ENCODE peak calls at places on chromosomes 13 and 19, in seven cellular contexts. M, B, U, V, O, Q and Z are unnamed samples.

GRCh38 chr13:60150538-60150937 is 13.2 kb downstream of the DIAPH3 start:
- DNase-seq in M (no peak), B (no peak), U (no peak), V (no peak), O (no peak), Q (no peak), Z (no peak)

GRCh38 chr19:2550431-2551171 is 74.7 kb downstream of the GADD45B start:
- DNase-seq in M (peak; percentile 42), B (peak; percentile 54), U (no peak), V (no peak), O (no peak), Q (no peak), Z (no peak)

GRCh38 chr13:99505814-99506269 is 4.6 kb downstream of the TM9SF2 start:
- DNase-seq in M (peak; percentile 67), B (peak; percentile 20), U (no peak), V (no peak), O (no peak), Q (no peak), Z (no peak)

GRCh38 chr19:46823049-46823448 is 27.6 kb downstream of the AP2S1 start:
- DNase-seq in M (no peak), B (no peak), U (no peak), V (no peak), O (no peak), Q (no peak), Z (peak; percentile 30)

GRCh38 chr19:17205237-17206140 is 9.7 kb upstream of the USE1 start:
- DNase-seq in M (peak; percentile 69), B (peak; percentile 74), U (no peak), V (no peak), O (peak; percentile 65), Q (peak; percentile 57), Z (peak; percentile 75)

GRCh38 chr19:49387936-49388372 is at the start of gene KASH5:
- DNase-seq in M (no peak), B (peak; percentile 87), U (no peak), V (no peak), O (peak; percentile 98), Q (peak; percentile 59), Z (no peak)

GRCh38 chr19:57240311-57241090 is at the start of gene ZNF805:
- DNase-seq in M (peak; percentile 96), B (peak; percentile 97), U (peak; percentile 88), V (peak; percentile 91), O (peak; percentile 95), Q (peak; percentile 82), Z (peak; percentile 96)

GRCh38 chr13:24307211-24308067 is 1.9 kb upstream of the C1QTNF9 start:
- DNase-seq in M (no peak), B (no peak), U (no peak), V (no peak), O (no peak), Q (peak; percentile 58), Z (peak; percentile 18)

GRCh38 chr19:45643024-45643926 is 4.1 kb upstream of the EML2 start:
- DNase-seq in M (peak; percentile 75), B (peak; percentile 94), U (peak; percentile 71), V (peak; percentile 82), O (peak; percentile 90), Q (peak; percentile 75), Z (peak; percentile 91)

GRCh38 chr19:57888494-57889231 is at the start of gene ZNF814:
- DNase-seq in M (peak; percentile 89), B (peak; percentile 74), U (no peak), V (peak; percentile 86), O (peak; percentile 92), Q (peak; percentile 79), Z (peak; percentile 96)

GRCh38 chr19:35882074-35882832 is 13.9 kb downstream of the APLP1 start:
- DNase-seq in M (peak; percentile 78), B (peak; percentile 79), U (peak; percentile 67), V (no peak), O (peak; percentile 76), Q (no peak), Z (peak; percentile 42)

GRCh38 chr19:45528744-45529453 is 21.6 kb downstream of the VASP start:
- DNase-seq in M (no peak), B (no peak), U (no peak), V (no peak), O (no peak), Q (peak; percentile 85), Z (peak; percentile 91)

GRCh38 chr19:35756373-35757230 is at the start of gene HSPB6:
- DNase-seq in M (peak; percentile 80), B (no peak), U (no peak), V (no peak), O (no peak), Q (no peak), Z (peak; percentile 49)

GRCh38 chr13:75507027-75508001 is 25.3 kb upstream of the TBC1D4 start:
- DNase-seq in M (no peak), B (no peak), U (no peak), V (no peak), O (no peak), Q (no peak), Z (no peak)

GRCh38 chr19:38977445-38978314 is 2.1 kb upstream of the FBXO17 start:
- DNase-seq in M (peak; percentile 5), B (no peak), U (no peak), V (no peak), O (no peak), Q (no peak), Z (no peak)

GRCh38 chr19:43768273-43769050 is 12.3 kb downstream of the KCNN4 start:
- DNase-seq in M (no peak), B (no peak), U (no peak), V (no peak), O (no peak), Q (no peak), Z (no peak)

GRCh38 chr19:17576758-17577532 is 21.5 kb downstream of the COLGALT1 start:
- DNase-seq in M (peak; percentile 12), B (peak; percentile 61), U (peak; percentile 87), V (peak; percentile 84), O (no peak), Q (peak; percentile 45), Z (peak; percentile 98)

DNA sequence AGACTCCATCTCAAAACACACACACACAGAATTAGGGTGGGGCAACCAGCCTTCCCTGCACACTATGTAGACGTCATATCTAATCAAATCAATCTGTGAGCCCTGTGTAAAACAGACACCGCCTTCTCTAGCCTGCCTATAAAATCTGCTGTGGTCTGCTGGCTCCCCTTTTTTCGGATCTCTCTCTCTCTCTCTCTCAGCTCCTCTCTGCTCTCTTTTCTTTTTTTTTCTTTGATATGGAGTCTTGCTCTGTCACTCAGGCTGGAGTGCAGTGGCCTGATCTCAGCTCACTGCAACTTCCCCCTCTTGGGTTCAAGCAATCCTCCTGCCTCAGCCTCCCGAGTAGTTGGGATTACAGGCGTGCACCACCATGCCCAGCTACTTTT is 11.8 kb upstream of the CD70 start:
- DNase-seq in M (peak; percentile 32), B (no peak), U (no peak), V (no peak), O (peak; percentile 87), Q (no peak), Z (no peak)
- H3K4me2 ChIP-seq in M (no peak overlapping the region), B (no peak overlapping the region), U (no peak overlapping the region), V (no peak overlapping the region), O (peak overlapping the region; percentile 85), Q (no peak overlapping the region), Z (no peak overlapping the region)

GRCh38 chr13:50149932-50150331 is 134.7 kb downstream of the KCNRG start:
- DNase-seq in M (no peak), B (no peak), U (no peak), V (no peak), O (no peak), Q (peak; percentile 27), Z (no peak)

GRCh38 chr13:50152655-50153309 is 137.5 kb downstream of the KCNRG start:
- DNase-seq in M (no peak), B (no peak), U (no peak), V (no peak), O (peak; percentile 81), Q (no peak), Z (no peak)

GRCh38 chr13:50153888-50154287 is 138.6 kb downstream of the KCNRG start:
- DNase-seq in M (no peak), B (no peak), U (no peak), V (no peak), O (no peak), Q (no peak), Z (no peak)

GRCh38 chr13:50153401-50153800 is 138.2 kb downstream of the KCNRG start:
- DNase-seq in M (no peak), B (no peak), U (no peak), V (no peak), O (peak; percentile 18), Q (no peak), Z (no peak)

DNA sequence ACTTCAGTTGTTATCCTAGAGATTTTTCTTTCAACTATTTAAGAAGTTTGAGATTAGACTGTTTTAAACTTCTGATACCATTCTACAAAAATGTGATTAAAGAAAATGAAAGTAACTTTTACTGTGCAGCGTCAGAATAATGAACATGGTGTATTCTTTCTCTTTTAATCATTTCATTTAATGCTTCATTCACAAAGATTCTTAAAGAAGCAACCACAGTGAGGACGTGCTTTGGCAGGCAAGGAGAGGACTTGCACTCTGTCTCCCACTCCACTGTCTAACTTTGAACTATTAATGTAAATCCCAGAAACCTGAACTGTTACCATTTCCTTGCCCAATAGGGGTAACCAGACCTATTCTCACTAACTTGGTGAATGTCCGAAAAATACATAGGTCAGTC is 137.0 kb downstream of the KCNRG start:
- DNase-seq in M (no peak), B (no peak), U (no peak), V (no peak), O (peak; percentile 37), Q (no peak), Z (no peak)
- H3K4me2 ChIP-seq in M (peak overlapping the region; percentile 67), B (peak overlapping the region; percentile 58), U (no peak overlapping the region), V (no peak overlapping the region), O (peak overlapping the region; percentile 67), Q (no peak overlapping the region), Z (no peak overlapping the region)

GRCh38 chr13:105338044-105338443 is 1197.4 kb downstream of the EFNB2 start:
- DNase-seq in M (no peak), B (no peak), U (no peak), V (no peak), O (no peak), Q (no peak), Z (no peak)

GRCh38 chr13:105340061-105340606 is 1195.3 kb downstream of the EFNB2 start:
- DNase-seq in M (no peak), B (peak; percentile 4), U (no peak), V (no peak), O (no peak), Q (no peak), Z (no peak)

GRCh38 chr13:105336706-105337582 is 1198.5 kb downstream of the EFNB2 start:
- DNase-seq in M (no peak), B (no peak), U (no peak), V (no peak), O (no peak), Q (no peak), Z (no peak)

GRCh38 chr13:105341256-105341655 is 1194.2 kb downstream of the EFNB2 start:
- DNase-seq in M (no peak), B (no peak), U (no peak), V (no peak), O (no peak), Q (no peak), Z (no peak)

DNA sequence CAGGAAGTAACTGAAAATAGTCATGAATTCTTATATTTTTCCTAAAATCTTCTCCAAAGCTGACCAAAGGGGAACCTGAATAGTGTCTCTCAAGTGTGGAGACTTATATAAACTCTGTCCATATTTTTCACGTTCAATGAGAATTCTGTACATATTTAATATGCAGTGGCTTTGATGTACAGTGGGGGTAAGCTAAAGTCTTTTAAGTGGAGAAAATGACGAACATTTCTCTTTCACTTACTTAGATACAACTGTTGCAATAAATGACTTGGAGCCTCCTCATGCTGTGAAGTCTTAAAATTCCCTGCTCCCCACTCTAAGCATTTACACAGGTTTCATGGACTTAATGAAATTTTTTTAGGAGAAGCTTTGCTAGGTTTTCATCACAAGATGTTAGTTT is 1196.7 kb downstream of the EFNB2 start:
- DNase-seq in M (no peak), B (no peak), U (no peak), V (no peak), O (no peak), Q (no peak), Z (no peak)
- H3K4me2 ChIP-seq in M (no peak overlapping the region), B (no peak overlapping the region), U (no peak overlapping the region), V (no peak overlapping the region), O (no peak overlapping the region), Q (no peak overlapping the region), Z (no peak overlapping the region)

GRCh38 chr13:113843063-113843654 is 20.7 kb downstream of the GAS6 start:
- DNase-seq in M (no peak), B (no peak), U (no peak), V (no peak), O (no peak), Q (no peak), Z (no peak)
- H3K4me2 ChIP-seq in M (no peak overlapping the region), B (no peak overlapping the region), U (no peak overlapping the region), V (no peak overlapping the region), O (no peak overlapping the region), Q (no peak overlapping the region), Z (no peak overlapping the region)